ENCODE peak calls at places on chromosomes 6 and 20, in seven cellular contexts. L is CD4-positive, alpha-beta T cell; C is fibroblast of lung; G is heart right ventricle; D is OCI-LY7; N is foreskin keratinocyte; O is mesothelial cell of epicardium. B is an unnamed sample.

GRCh38 chr6:27668442-27669275 is 195.8 kb upstream of the ZNF184 start:
- DNase-seq in N (peak; percentile 89), G (no peak), D (peak; percentile 30), C (peak; percentile 88), O (peak; percentile 78), L (no peak), B (no peak)

GRCh38 chr20:48942730-48943129 is 21.2 kb downstream of the ARFGEF2 start:
- DNase-seq in D (no peak), C (no peak), G (no peak), N (no peak), O (no peak), L (no peak), B (no peak)

GRCh38 chr6:81996414-81996813 is 243.9 kb upstream of the TENT5A start:
- DNase-seq in N (peak; percentile 88), C (peak; percentile 94), L (no peak), O (no peak), D (no peak), G (no peak), B (no peak)

GRCh38 chr20:50844430-50845100 is 49.7 kb downstream of the BCAS4 start:
- DNase-seq in D (peak; percentile 38), G (no peak), O (no peak), L (no peak), N (peak; percentile 99), C (peak; percentile 97), B (no peak)

GRCh38 chr20:44858959-44859358 is 26.5 kb upstream of the YWHAB start:
- DNase-seq in C (no peak), G (no peak), D (peak; percentile 32), L (no peak), N (peak; percentile 6), O (no peak), B (no peak)

GRCh38 chr6:44462797-44463770 is 75.6 kb downstream of the CDC5L start:
- DNase-seq in G (no peak), C (peak; percentile 55), N (no peak), D (no peak), O (no peak), L (no peak), B (no peak)

GRCh38 chr6:24743265-24743943 is 24.4 kb upstream of the C6orf62 start:
- DNase-seq in G (no peak), L (no peak), O (no peak), D (no peak), N (peak; percentile 98), C (peak; percentile 98), B (no peak)

GRCh38 chr20:63290677-63291472 is 2.1 kb upstream of the COL20A1 start:
- DNase-seq in O (peak; percentile 80), N (peak; percentile 25), D (peak; percentile 51), G (peak; percentile 34), L (peak; percentile 46), C (peak; percentile 28), B (peak; percentile 59)

GRCh38 chr6:112163295-112164257 is 76.2 kb downstream of the FAM229B start:
- DNase-seq in D (peak; percentile 59), O (peak; percentile 84), C (peak; percentile 31), L (peak; percentile 74), G (peak; percentile 52), N (peak; percentile 30), B (peak; percentile 66)

GRCh38 chr6:100268326-100268725 is 196.4 kb downstream of the SIM1 start:
- DNase-seq in G (no peak), C (no peak), D (no peak), O (no peak), L (no peak), N (no peak), B (no peak)

GRCh38 chr6:73942581-73942980 is 246.6 kb downstream of the CD109 start:
- DNase-seq in N (peak; percentile 64), O (no peak), C (peak; percentile 16), D (no peak), L (no peak), G (no peak), B (no peak)

GRCh38 chr6:41073968-41074691 is 1.4 kb downstream of the NFYA start:
- DNase-seq in O (no peak), D (no peak), G (no peak), L (no peak), C (peak; percentile 47), N (no peak), B (no peak)

GRCh38 chr6:40743226-40743625 is 156.1 kb upstream of the LRFN2 start:
- DNase-seq in N (no peak), D (peak; percentile 22), C (no peak), O (no peak), G (no peak), L (no peak), B (no peak)

GRCh38 chr6:122399055-122399347 is 451 bp upstream of the HSF2 start:
- DNase-seq in N (no peak), D (no peak), C (no peak), O (no peak), L (no peak), G (no peak), B (no peak)

GRCh38 chr6:122400121-122400450 is 634 bp downstream of the HSF2 start:
- DNase-seq in L (peak; percentile 0), G (no peak), O (no peak), D (no peak), N (no peak), C (peak; percentile 19), B (no peak)

GRCh38 chr6:122401104-122401503 is 1.7 kb downstream of the HSF2 start:
- DNase-seq in D (no peak), N (no peak), G (no peak), L (no peak), O (no peak), C (no peak), B (no peak)

GRCh38 chr6:122400467-122401089 is 1.1 kb downstream of the HSF2 start:
- DNase-seq in O (no peak), C (no peak), G (no peak), D (peak; percentile 10), L (no peak), N (peak; percentile 10), B (no peak)

GRCh38 chr6:122399348-122400120 is at the start of gene HSF2:
- DNase-seq in D (peak; percentile 97), N (peak; percentile 99), C (peak; percentile 99), O (peak; percentile 92), G (peak; percentile 95), L (peak; percentile 88), B (peak; percentile 85)
- TF ChIP-seq CTCF in D (peak; percentile 16), N (peak; percentile 54), C (peak; percentile 17), O (no peak), G (peak; percentile 48), L (peak; percentile 24), B (no peak)

DNA sequence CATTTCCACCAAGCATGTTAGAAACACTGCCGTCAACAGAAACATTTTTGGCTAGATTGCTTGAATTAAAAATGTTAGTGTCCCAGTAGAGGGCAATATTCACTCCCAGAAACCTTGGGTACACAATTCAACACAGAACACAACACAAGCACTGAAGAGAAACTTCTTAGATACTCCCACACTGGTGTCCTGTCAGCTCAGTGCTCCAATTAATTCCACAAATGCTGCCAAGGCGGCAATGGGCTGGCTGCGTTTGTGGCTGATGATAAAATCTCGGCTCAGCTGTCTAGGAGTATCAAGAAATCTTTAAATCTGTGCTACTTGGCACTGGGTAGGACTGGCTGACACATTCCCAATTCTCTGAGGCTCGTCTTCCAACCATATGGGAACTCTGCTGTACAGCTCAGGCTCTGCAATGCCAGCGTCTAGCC is 39.3 kb downstream of the BEND3 start:
- DNase-seq in D (peak; percentile 46), G (no peak), N (peak; percentile 23), L (no peak), C (peak; percentile 46), O (no peak), B (no peak)
- TF ChIP-seq CTCF in D (peak; percentile 74), G (peak; percentile 22), N (peak; percentile 55), L (no peak), C (peak; percentile 38), O (no peak), B (no peak)

GRCh38 chr20:56247954-56248782 is at the start of gene MC3R:
- DNase-seq in L (peak; percentile 5), C (peak; percentile 19), G (peak; percentile 22), O (no peak), D (peak; percentile 40), N (peak; percentile 35), B (no peak)
- TF ChIP-seq CTCF in L (peak; percentile 41), C (peak; percentile 64), G (peak; percentile 58), O (no peak), D (peak; percentile 89), N (peak; percentile 72), B (no peak)

GRCh38 chr6:6557504-6557839 is 31.0 kb upstream of the LY86 start:
- DNase-seq in O (no peak), C (no peak), D (no peak), L (no peak), G (no peak), N (no peak), B (no peak)

GRCh38 chr6:6557871-6558270 is 30.6 kb upstream of the LY86 start:
- DNase-seq in G (no peak), N (peak; percentile 88), C (no peak), L (no peak), D (no peak), O (no peak), B (no peak)

GRCh38 chr6:6564154-6564553 is 24.4 kb upstream of the LY86 start:
- DNase-seq in G (no peak), N (no peak), D (no peak), O (no peak), C (no peak), L (no peak), B (no peak)

GRCh38 chr6:6559994-6560393 is 28.5 kb upstream of the LY86 start:
- DNase-seq in O (no peak), D (no peak), G (no peak), N (peak; percentile 48), C (no peak), L (no peak), B (no peak)

GRCh38 chr6:6560909-6561308 is 27.6 kb upstream of the LY86 start:
- DNase-seq in L (no peak), N (no peak), G (no peak), O (no peak), C (no peak), D (peak; percentile 28), B (no peak)
- TF ChIP-seq CTCF in L (peak; percentile 12), N (no peak), G (peak; percentile 40), O (no peak), C (no peak), D (peak; percentile 56), B (no peak)

GRCh38 chr6:89311853-89312531 is 3.1 kb downstream of the GABRR2 start:
- DNase-seq in D (peak; percentile 29), C (peak; percentile 77), G (peak; percentile 55), O (peak; percentile 63), L (no peak), N (peak; percentile 19), B (no peak)

GRCh38 chr6:89314692-89315091 is 407 bp downstream of the GABRR2 start:
- DNase-seq in G (no peak), C (no peak), O (no peak), N (no peak), D (no peak), L (no peak), B (no peak)

GRCh38 chr6:89313006-89313405 is 2.1 kb downstream of the GABRR2 start:
- DNase-seq in D (no peak), O (no peak), L (no peak), N (peak; percentile 34), C (peak; percentile 94), G (no peak), B (no peak)

GRCh38 chr6:89317067-89317466 is 2.0 kb upstream of the GABRR2 start:
- DNase-seq in D (no peak), L (no peak), G (no peak), C (no peak), N (no peak), O (no peak), B (no peak)

GRCh38 chr6:89315199-89315598 is at the start of gene GABRR2:
- DNase-seq in L (no peak), D (no peak), G (no peak), N (no peak), O (no peak), C (no peak), B (no peak)
- TF ChIP-seq CTCF in L (no peak), D (no peak), G (no peak), N (no peak), O (no peak), C (no peak), B (no peak)

GRCh38 chr20:6055981-6056569 is 2.2 kb upstream of the LRRN4 start:
- DNase-seq in N (no peak), G (no peak), D (no peak), O (no peak), L (no peak), C (no peak), B (no peak)
- TF ChIP-seq CTCF in N (no peak), G (no peak), D (no peak), O (no peak), L (no peak), C (no peak), B (no peak)